ENCODE peak calls at places on chromosomes 5 and 9, in ten cellular contexts. K, G, A, O, Q, N, J, D, S and R are unnamed samples.

GRCh38 chr5:133707629-133708028 is 95.3 kb upstream of the FSTL4 start:
- DNase-seq in D (no peak), Q (no peak), N (no peak), J (no peak), K (no peak), A (no peak), O (no peak), G (no peak), S (no peak), R (no peak)

GRCh38 chr9:111150241-111150640 is 112.0 kb upstream of the LPAR1 start:
- DNase-seq in O (no peak), D (no peak), Q (no peak), N (no peak), S (no peak), G (peak), J (no peak), A (no peak), K (no peak), R (no peak)

GRCh38 chr5:96226941-96227552 is 206.0 kb downstream of the PCSK1 start:
- DNase-seq in J (no peak), G (no peak), K (no peak), D (no peak), A (no peak), O (no peak), Q (no peak), S (no peak), N (no peak), R (no peak)

GRCh38 chr5:125274938-125275759 is 528.7 kb upstream of the ZNF608 start:
- DNase-seq in D (no peak), A (peak), Q (no peak), S (no peak), N (no peak), K (no peak), J (no peak), G (no peak), O (no peak), R (no peak)

GRCh38 chr9:99171225-99172128 is 50.3 kb downstream of the ALG2 start:
- DNase-seq in J (no peak), N (no peak), D (no peak), A (no peak), O (no peak), G (no peak), K (no peak), S (no peak), Q (no peak), R (no peak)

GRCh38 chr9:5652810-5653209 is 23.9 kb downstream of the RIC1 start:
- DNase-seq in D (no peak), O (no peak), G (no peak), K (no peak), N (no peak), J (no peak), A (no peak), Q (no peak), S (no peak), R (no peak)

GRCh38 chr5:154940772-154941620 is at the start of gene MRPL22:
- DNase-seq in J (peak), O (peak), S (peak), N (peak), K (peak), G (peak), D (peak), Q (peak), A (peak), R (peak)

GRCh38 chr5:134127376-134127861 is 12.9 kb downstream of the TCF7 start:
- DNase-seq in N (no peak), K (no peak), Q (no peak), A (no peak), G (no peak), D (no peak), O (peak), J (no peak), S (no peak), R (peak)